ENCODE peak calls at places on chromosome 19, in ten cellular contexts. B is Panc1, Q is H1, D is upper lobe of left lung, I is spleen, O is endothelial cell of umbilical vein, R is HCT116, T is HL-60, K is breast epithelium, G is stomach. F is an unnamed sample.

GRCh38 chr19:49642488-49643035 is 553 bp downstream of the SCAF1 start:
- DNase-seq in B (no peak), Q (no peak), D (no peak), I (no peak), O (no peak), R (no peak), T (no peak), K (no peak), G (no peak), F (no peak)

GRCh38 chr19:14550201-14550754 is 20.9 kb downstream of the TECR start:
- DNase-seq in B (no peak), Q (no peak), D (no peak), I (no peak), O (no peak), R (no peak), T (no peak), K (peak), G (peak), F (peak)

GRCh38 chr19:49042177-49042576 is 1.5 kb upstream of the CGB5 start:
- DNase-seq in B (no peak), Q (no peak), D (no peak), I (no peak), O (no peak), R (no peak), T (no peak), K (no peak), G (no peak), F (no peak)

GRCh38 chr19:12272980-12273901 is 21.4 kb downstream of the ZNF44 start:
- DNase-seq in B (no peak), Q (no peak), D (no peak), I (no peak), O (no peak), R (no peak), T (no peak), K (no peak), G (no peak), F (no peak)

GRCh38 chr19:6218497-6219146 is 61.2 kb downstream of the MLLT1 start:
- DNase-seq in B (peak), Q (peak), D (peak), I (peak), O (peak), R (peak), T (peak), K (peak), G (peak), F (peak)

GRCh38 chr19:50921391-50922315 is 10.5 kb upstream of the KLK4 start:
- DNase-seq in B (no peak), Q (no peak), D (no peak), I (no peak), O (no peak), R (no peak), T (no peak), K (no peak), G (no peak), F (no peak)

GRCh38 chr19:4473011-4473410 is 914 bp downstream of the HDGFL2 start:
- DNase-seq in B (no peak), Q (no peak), D (no peak), I (peak), O (no peak), R (no peak), T (no peak), K (no peak), G (no peak), F (no peak)

GRCh38 chr19:4586691-4587090 is 27.2 kb upstream of the SEMA6B start:
- DNase-seq in B (no peak), Q (no peak), D (no peak), I (no peak), O (no peak), R (no peak), T (no peak), K (no peak), G (no peak), F (no peak)

GRCh38 chr19:57403737-57404537 is 7.0 kb upstream of the ZNF17 start:
- DNase-seq in B (no peak), Q (no peak), D (no peak), I (no peak), O (no peak), R (no peak), T (no peak), K (no peak), G (no peak), F (no peak)

GRCh38 chr19:33298146-33298911 is 4.0 kb downstream of the CEBPA start:
- DNase-seq in B (no peak), Q (no peak), D (peak), I (peak), O (no peak), R (no peak), T (peak), K (peak), G (peak), F (peak)

GRCh38 chr19:16645140-16645539 is 14.8 kb downstream of the SMIM7 start:
- DNase-seq in B (no peak), Q (no peak), D (no peak), I (no peak), O (no peak), R (no peak), T (no peak), K (no peak), G (no peak), F (no peak)

GRCh38 chr19:28553005-28553404 is 659.9 kb downstream of the UQCRFS1 start:
- DNase-seq in B (no peak), Q (no peak), D (no peak), I (no peak), O (no peak), R (no peak), T (no peak), K (no peak), G (no peak), F (no peak)

GRCh38 chr19:456547-457110 is 4.2 kb downstream of the SHC2 start:
- DNase-seq in B (no peak), Q (no peak), D (no peak), I (no peak), O (no peak), R (no peak), T (no peak), K (no peak), G (no peak), F (no peak)

DNA sequence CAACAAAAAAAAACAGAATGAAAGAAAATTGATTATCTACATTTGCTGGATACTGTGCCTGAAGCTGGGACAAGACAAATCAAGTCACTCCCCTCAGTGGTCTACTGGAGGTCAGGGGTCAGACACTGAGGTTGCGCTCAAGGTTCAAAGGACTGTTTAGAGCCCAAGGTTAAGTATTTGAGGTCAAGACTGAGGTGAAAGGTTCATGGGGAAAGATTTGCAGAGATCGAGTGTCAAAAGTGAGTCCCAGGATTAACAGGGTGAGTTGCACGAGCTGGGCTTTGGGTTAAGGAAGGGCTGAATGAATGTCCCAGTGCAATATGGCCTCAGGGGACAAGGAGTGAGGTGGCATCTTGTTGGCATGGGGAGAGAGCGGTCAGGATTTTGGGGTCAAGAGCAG is 3.4 kb upstream of the TOMM40 start:
- DNase-seq in B (no peak), Q (no peak), D (no peak), I (no peak), O (no peak), R (no peak), T (no peak), K (no peak), G (no peak), F (no peak)
- TF ChIP-seq POLR2AphosphoS5 in B (no peak), Q (no peak), D (no peak), I (no peak), O (no peak), R (no peak), T (no peak), K (no peak), G (no peak), F (no peak)

DNA sequence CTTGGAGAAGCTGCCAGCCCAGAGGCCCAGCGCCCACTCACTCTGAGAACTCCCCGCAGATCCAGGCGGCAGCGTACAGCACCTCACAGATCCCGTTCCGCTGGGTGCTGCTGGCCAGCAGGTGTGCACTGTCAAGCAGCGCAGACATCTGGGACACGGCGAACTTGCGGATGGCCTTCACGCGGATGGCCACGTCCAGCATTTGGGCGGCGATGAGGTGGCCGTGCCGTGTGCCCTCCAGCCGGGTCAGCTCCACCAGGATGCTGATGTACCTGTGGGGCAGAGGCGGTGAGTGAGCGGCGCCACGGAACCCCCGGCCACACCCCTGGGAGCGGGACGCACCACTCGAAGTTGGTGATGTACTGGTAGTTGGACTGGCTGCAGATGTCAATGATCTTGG is 24.1 kb downstream of the IZUMO4 start:
- DNase-seq in B (no peak), Q (no peak), D (no peak), I (no peak), O (no peak), R (no peak), T (no peak), K (no peak), G (no peak), F (no peak)
- H3K4me3 ChIP-seq in B (no peak), Q (no peak), D (no peak), I (no peak), O (no peak), R (no peak), T (no peak), K (no peak), G (no peak), F (no peak)

GRCh38 chr19:13410946-13411345 is 95.3 kb downstream of the CACNA1A start:
- DNase-seq in B (no peak), Q (no peak), D (no peak), I (no peak), O (no peak), R (no peak), T (no peak), K (no peak), G (no peak), F (no peak)

GRCh38 chr19:13411899-13412298 is 94.4 kb downstream of the CACNA1A start:
- DNase-seq in B (no peak), Q (no peak), D (no peak), I (no peak), O (no peak), R (no peak), T (no peak), K (no peak), G (no peak), F (no peak)

GRCh38 chr19:13404236-13404635 is 102.0 kb downstream of the CACNA1A start:
- DNase-seq in B (no peak), Q (no peak), D (no peak), I (no peak), O (no peak), R (no peak), T (no peak), K (no peak), G (no peak), F (no peak)

GRCh38 chr19:13408889-13409518 is 97.3 kb downstream of the CACNA1A start:
- DNase-seq in B (no peak), Q (no peak), D (no peak), I (no peak), O (no peak), R (no peak), T (no peak), K (no peak), G (no peak), F (no peak)
- TF ChIP-seq POLR2AphosphoS5 in B (no peak), Q (no peak), D (no peak), I (no peak), O (no peak), R (no peak), T (no peak), K (no peak), G (no peak), F (no peak)

DNA sequence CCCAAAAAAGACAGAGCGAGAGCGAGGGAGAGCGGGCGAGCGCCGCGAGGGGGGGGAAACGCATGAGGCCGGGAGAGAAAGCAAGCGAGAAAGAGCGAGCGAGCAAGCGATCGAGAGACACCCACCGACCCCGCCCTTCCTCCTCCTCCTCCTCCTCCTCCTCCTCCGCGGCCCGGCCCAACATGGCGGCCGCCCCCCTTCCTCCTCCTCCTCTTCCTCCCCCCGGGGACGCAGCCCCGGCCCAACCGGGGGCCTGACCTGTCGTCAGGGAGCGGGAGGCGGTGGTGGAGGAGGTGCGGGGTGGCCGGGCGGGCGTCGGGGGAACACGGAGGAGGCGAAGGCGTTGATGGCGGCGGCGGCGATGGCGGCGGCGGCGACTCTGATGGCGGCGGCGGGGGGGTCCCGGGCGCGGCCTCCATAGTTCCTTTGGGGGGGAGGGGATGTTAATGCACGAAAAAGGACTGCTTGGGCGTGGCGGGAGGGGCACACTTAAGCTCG is 1.4 kb downstream of the ZC3H4 start:
- DNase-seq in B (no peak), Q (peak), D (peak), I (peak), O (peak), R (no peak), T (peak), K (peak), G (peak), F (peak)
- H3K4me3 ChIP-seq in B (peak), Q (peak), D (peak), I (peak), O (peak), R (peak), T (peak), K (peak), G (peak), F (peak)

GRCh38 chr19:19427302-19427701 is 21.8 kb downstream of the GATAD2A start:
- DNase-seq in B (no peak), Q (no peak), D (no peak), I (no peak), O (no peak), R (no peak), T (no peak), K (no peak), G (no peak), F (no peak)

GRCh38 chr19:19427935-19428334 is 22.5 kb downstream of the GATAD2A start:
- DNase-seq in B (no peak), Q (no peak), D (no peak), I (no peak), O (no peak), R (no peak), T (no peak), K (no peak), G (no peak), F (no peak)

GRCh38 chr19:19428746-19429145 is 23.3 kb downstream of the GATAD2A start:
- DNase-seq in B (no peak), Q (no peak), D (no peak), I (no peak), O (no peak), R (no peak), T (no peak), K (no peak), G (no peak), F (no peak)

GRCh38 chr19:19426799-19427198 is 21.3 kb downstream of the GATAD2A start:
- DNase-seq in B (no peak), Q (no peak), D (no peak), I (no peak), O (no peak), R (no peak), T (no peak), K (no peak), G (no peak), F (no peak)

GRCh38 chr19:19429361-19429760 is 23.9 kb downstream of the GATAD2A start:
- DNase-seq in B (no peak), Q (no peak), D (no peak), I (no peak), O (no peak), R (no peak), T (no peak), K (no peak), G (no peak), F (no peak)
- TF ChIP-seq POLR2AphosphoS5 in B (no peak), Q (no peak), D (no peak), I (peak), O (no peak), R (no peak), T (no peak), K (no peak), G (no peak), F (no peak)